ENCODE peak calls at places on chromosomes 11 and 22, in eight cellular contexts. F is colonic mucosa; U is activated CD4-positive, alpha-beta T cell treated with anti-CD3 and anti-CD28 coated beads, Interleukin-2, amount 10 ng/mL, durations not matched to agents 24 days and 14 days; H is heart right ventricle; L is neural crest cell; W is NCI-H2081; C is GM13977; O is memory B cell. R is an unnamed sample.

GRCh38 chr11:64735860-64736259 is 8.1 kb downstream of the RASGRP2 start:
- DNase-seq in U (no peak), W (no peak), C (no peak), O (no peak), H (no peak), F (no peak), L (no peak), R (no peak)

GRCh38 chr11:20632169-20632532 is 32.7 kb downstream of the SLC6A5 start:
- DNase-seq in O (no peak), F (no peak), H (no peak), C (no peak), W (no peak), L (no peak), U (no peak), R (no peak)

GRCh38 chr11:2929511-2929879 is 275 bp upstream of the PHLDA2 start:
- DNase-seq in H (no peak), L (no peak), U (peak; percentile 86), O (no peak), F (peak; percentile 85), C (peak; percentile 80), W (no peak), R (peak; percentile 66)

GRCh38 chr11:114084414-114084813 is 24.9 kb downstream of the ZBTB16 start:
- DNase-seq in C (no peak), H (no peak), F (no peak), U (no peak), W (no peak), O (no peak), L (no peak), R (no peak)

GRCh38 chr11:65445101-65445603 is 22.6 kb downstream of the NEAT1 start:
- DNase-seq in H (no peak), U (no peak), C (no peak), L (no peak), O (no peak), W (no peak), F (no peak), R (no peak)

GRCh38 chr11:10023202-10023601 is 270.8 kb downstream of the SBF2 start:
- DNase-seq in U (no peak), F (no peak), C (no peak), O (no peak), H (no peak), W (no peak), L (no peak), R (no peak)

GRCh38 chr11:3220101-3220500 is 1.5 kb upstream of the MRGPRG start:
- DNase-seq in L (no peak), W (no peak), H (no peak), O (no peak), F (peak; percentile 10), U (no peak), C (no peak), R (peak; percentile 11)

GRCh38 chr22:37571258-37571991 is 8.5 kb downstream of the LGALS2 start:
- DNase-seq in F (no peak), L (no peak), O (no peak), C (no peak), U (no peak), H (no peak), W (no peak), R (no peak)

GRCh38 chr22:20141186-20142077 is 9.4 kb downstream of the CCDC188 start:
- DNase-seq in L (no peak), U (no peak), F (no peak), H (no peak), O (no peak), C (no peak), W (no peak), R (no peak)